ENCODE peak calls at places on chromosomes 11 and 22, in ten cellular contexts. E is progenitor cell of endocrine pancreas, C is keratinocyte, T is HFF-Myc, Y is GM23338, U is colonic mucosa, I is astrocyte of the spinal cord, V is osteocyte, R is endothelial cell, L is mucosa of descending colon. F is an unnamed sample.

GRCh38 chr11:87391501-87391900 is 353.8 kb downstream of the TMEM135 start:
- DNase-seq in E (no peak), C (no peak), T (no peak), Y (no peak), U (no peak), I (no peak), V (no peak), R (no peak), L (no peak), F (no peak)

GRCh38 chr11:17266781-17267180 is 9.8 kb upstream of the NUCB2 start:
- DNase-seq in E (no peak), C (no peak), T (no peak), Y (no peak), U (no peak), I (no peak), V (no peak), R (no peak), L (no peak), F (no peak)

GRCh38 chr11:36550385-36551115 is 17.3 kb upstream of the RAG1 start:
- DNase-seq in E (no peak), C (no peak), T (no peak), Y (no peak), U (no peak), I (no peak), V (no peak), R (no peak), L (no peak), F (no peak)

GRCh38 chr22:37716708-37717107 is 19.9 kb downstream of the TRIOBP start:
- DNase-seq in E (no peak), C (peak; percentile 7), T (no peak), Y (no peak), U (no peak), I (peak; percentile 42), V (no peak), R (no peak), L (no peak), F (no peak)

GRCh38 chr11:35736952-35737351 is 74.4 kb downstream of the TRIM44 start:
- DNase-seq in E (no peak), C (no peak), T (no peak), Y (no peak), U (no peak), I (no peak), V (no peak), R (no peak), L (no peak), F (no peak)

GRCh38 chr11:106242723-106243405 is 165.4 kb downstream of the AASDHPPT start:
- DNase-seq in E (no peak), C (no peak), T (no peak), Y (no peak), U (no peak), I (no peak), V (no peak), R (no peak), L (no peak), F (no peak)

GRCh38 chr11:122817121-122817520 is 21.2 kb upstream of the CRTAM start:
- DNase-seq in E (no peak), C (no peak), T (no peak), Y (no peak), U (peak; percentile 26), I (no peak), V (no peak), R (no peak), L (peak; percentile 39), F (no peak)

GRCh38 chr22:26398741-26399153 is 30.3 kb upstream of the ASPHD2 start:
- DNase-seq in E (no peak), C (no peak), T (peak; percentile 32), Y (peak; percentile 84), U (peak; percentile 56), I (peak; percentile 75), V (peak; percentile 86), R (peak; percentile 63), L (peak; percentile 60), F (peak; percentile 21)

GRCh38 chr11:126219547-126219946 is 8.0 kb downstream of the FAM118B start:
- DNase-seq in E (no peak), C (no peak), T (no peak), Y (no peak), U (peak; percentile 54), I (no peak), V (no peak), R (no peak), L (peak; percentile 65), F (no peak)

GRCh38 chr22:21074092-21074715 is 28.5 kb downstream of the LRRC74B start:
- DNase-seq in E (no peak), C (no peak), T (peak; percentile 32), Y (no peak), U (no peak), I (peak; percentile 72), V (no peak), R (no peak), L (no peak), F (no peak)

GRCh38 chr11:104462346-104462745 is 298.4 kb upstream of the PDGFD start:
- DNase-seq in E (no peak), C (no peak), T (peak; percentile 25), Y (no peak), U (no peak), I (peak; percentile 62), V (no peak), R (no peak), L (no peak), F (peak; percentile 25)

GRCh38 chr22:46537946-46538815 is 761 bp upstream of the CELSR1 start:
- DNase-seq in E (peak; percentile 53), C (no peak), T (no peak), Y (peak; percentile 70), U (no peak), I (peak; percentile 35), V (no peak), R (peak; percentile 45), L (no peak), F (no peak)

GRCh38 chr22:31046591-31047226 is 34.4 kb upstream of the SMTN start:
- DNase-seq in E (no peak), C (no peak), T (no peak), Y (peak; percentile 14), U (no peak), I (peak; percentile 30), V (no peak), R (peak; percentile 83), L (peak; percentile 35), F (peak; percentile 93)

GRCh38 chr11:24496728-24497396 is at the start of gene LUZP2:
- DNase-seq in E (peak; percentile 37), C (no peak), T (no peak), Y (peak; percentile 86), U (peak; percentile 17), I (peak; percentile 38), V (peak; percentile 84), R (peak; percentile 45), L (peak; percentile 26), F (no peak)

GRCh38 chr22:29578462-29578861 is 2.5 kb downstream of the NIPSNAP1 start:
- DNase-seq in E (no peak), C (no peak), T (no peak), Y (no peak), U (no peak), I (no peak), V (no peak), R (no peak), L (no peak), F (no peak)
- TF ChIP-seq CTCF in E (no peak), C (no peak), T (no peak), Y (no peak), U (no peak), I (no peak), V (no peak), R (no peak), L (no peak), F (no peak)

DNA sequence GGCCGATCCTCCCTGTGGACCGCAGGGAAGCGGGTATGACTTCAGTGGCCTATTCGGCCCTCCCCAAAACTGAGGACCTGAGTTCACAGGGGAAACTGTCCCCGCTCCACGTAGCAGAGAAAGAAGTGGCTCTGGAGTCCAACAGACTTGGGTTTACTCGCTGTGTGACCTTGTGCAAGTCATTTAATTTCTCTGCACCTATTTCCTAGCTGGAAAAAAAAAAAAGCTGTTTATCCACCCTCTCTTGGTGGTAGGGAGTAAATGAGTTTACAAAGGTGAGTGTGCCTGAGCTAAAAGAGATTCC is 2.2 kb downstream of the SPON1 start:
- DNase-seq in E (no peak), C (no peak), T (no peak), Y (no peak), U (no peak), I (no peak), V (no peak), R (no peak), L (no peak), F (no peak)
- TF ChIP-seq CTCF in E (no peak), C (no peak), T (no peak), Y (no peak), U (no peak), I (no peak), V (no peak), R (no peak), L (peak; percentile 8), F (no peak)

DNA sequence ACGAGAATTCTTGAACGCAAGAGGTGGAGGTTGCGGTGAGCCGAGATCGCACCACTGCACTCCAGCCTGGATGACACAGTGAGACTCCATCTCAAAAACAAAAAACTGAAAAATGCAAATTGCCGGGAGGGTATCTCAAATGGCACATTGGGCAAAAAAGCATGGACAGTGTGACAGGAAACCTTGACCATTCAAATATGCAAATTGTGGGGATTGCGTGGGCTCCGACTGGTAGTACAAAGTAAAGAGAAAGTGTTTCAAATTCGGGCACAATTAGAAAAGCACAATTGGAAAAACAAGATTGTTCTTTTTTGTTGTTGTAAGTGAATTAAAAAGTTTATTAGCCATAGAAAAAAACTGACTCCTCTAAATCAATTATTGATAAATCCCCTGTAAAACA is 56.7 kb upstream of the NUP160 start:
- DNase-seq in E (no peak), C (no peak), T (no peak), Y (no peak), U (no peak), I (no peak), V (no peak), R (no peak), L (no peak), F (no peak)
- TF ChIP-seq CTCF in E (no peak), C (no peak), T (no peak), Y (no peak), U (no peak), I (no peak), V (no peak), R (no peak), L (no peak), F (no peak)

DNA sequence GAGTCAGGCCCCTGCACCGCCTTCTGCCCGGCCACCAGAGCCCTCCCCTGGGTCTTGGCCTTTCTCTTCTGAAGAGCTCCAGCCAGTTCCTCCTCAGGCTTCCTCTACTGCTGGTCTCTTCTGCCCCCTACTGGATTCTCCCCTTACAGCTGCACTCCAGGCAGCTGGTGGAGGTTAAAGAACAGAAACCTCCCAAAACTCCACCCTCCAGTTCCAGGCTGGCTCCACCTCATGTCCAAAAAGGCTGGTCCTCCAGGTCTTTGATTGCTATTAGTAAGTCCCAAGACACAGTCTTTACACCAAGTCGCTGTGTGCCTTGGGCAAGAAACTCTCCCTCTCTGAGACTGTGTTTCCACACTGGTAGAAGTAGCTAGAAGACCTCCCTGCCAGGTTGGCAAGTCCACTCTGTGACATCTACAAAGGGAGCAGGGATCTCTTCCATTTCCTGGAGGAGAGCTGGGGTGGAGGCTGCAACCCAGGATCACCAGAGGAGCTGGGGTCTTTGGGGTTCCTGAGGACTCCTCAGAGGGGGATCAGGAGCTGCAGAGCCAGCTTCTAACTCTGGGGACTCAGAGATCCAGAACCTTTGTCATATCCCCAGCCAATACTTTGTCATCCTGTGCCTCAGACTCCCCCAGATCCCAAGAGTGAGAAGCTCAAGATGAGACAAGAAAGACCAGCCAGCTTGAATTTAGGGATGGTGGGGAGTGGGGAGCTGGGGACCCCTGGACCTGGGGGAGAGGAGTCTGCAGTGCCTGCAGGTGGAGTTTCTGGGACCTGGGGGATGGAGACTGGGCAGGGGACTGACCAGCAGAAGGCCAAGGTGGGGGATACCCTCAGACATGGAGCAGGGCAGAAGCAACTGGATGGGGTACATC is 3.4 kb upstream of the IGLL5 start:
- DNase-seq in E (peak; percentile 57), C (no peak), T (peak; percentile 25), Y (peak; percentile 88), U (peak; percentile 81), I (peak; percentile 13), V (peak; percentile 67), R (peak; percentile 83), L (peak; percentile 60), F (no peak)
- TF ChIP-seq CTCF in E (peak; percentile 86), C (peak; percentile 86), T (peak; percentile 71), Y (peak; percentile 81), U (peak; percentile 74), I (peak; percentile 59), V (peak; percentile 50), R (peak; percentile 68), L (peak; percentile 63), F (peak; percentile 34)